ENCODE peak calls at places on chromosomes 11 and 22, in nine cellular contexts. One of them, this sample, is unnamed.

GRCh38 chr11:68839953-68840641 is 1.6 kb downstream of the CPT1A start:
- DNase-seq in HS-5: no peak
- DNase-seq in amygdala: no peak
- DNase-seq in mucosa of descending colon: peak; percentile 62
- DNase-seq in hippocampal formation: peak; percentile 20
- DNase-seq in left lobe of liver: no peak
- DNase-seq in aorta: no peak
- DNase-seq in GM23248: peak; percentile 53
- DNase-seq in activated T-cell treated with anti-CD3 and anti-CD28 coated beads, Interleukin-2, amount 50 U/mL, for 4 hours: no peak
- DNase-seq in this sample: no peak

GRCh38 chr22:21009638-21010425 is 5.1 kb upstream of the P2RX6 start:
- DNase-seq in HS-5: no peak
- DNase-seq in amygdala: no peak
- DNase-seq in mucosa of descending colon: peak; percentile 68
- DNase-seq in hippocampal formation: no peak
- DNase-seq in left lobe of liver: no peak
- DNase-seq in aorta: no peak
- DNase-seq in GM23248: peak; percentile 70
- DNase-seq in activated T-cell treated with anti-CD3 and anti-CD28 coated beads, Interleukin-2, amount 50 U/mL, for 4 hours: no peak
- DNase-seq in this sample: no peak

GRCh38 chr11:115660072-115660805 is 156.0 kb upstream of the CADM1 start:
- DNase-seq in HS-5: no peak
- DNase-seq in amygdala: no peak
- DNase-seq in mucosa of descending colon: no peak
- DNase-seq in hippocampal formation: no peak
- DNase-seq in left lobe of liver: no peak
- DNase-seq in aorta: no peak
- DNase-seq in GM23248: no peak
- DNase-seq in activated T-cell treated with anti-CD3 and anti-CD28 coated beads, Interleukin-2, amount 50 U/mL, for 4 hours: no peak
- DNase-seq in this sample: no peak

GRCh38 chr11:3169235-3169951 is 4.3 kb upstream of the OSBPL5 start:
- DNase-seq in HS-5: no peak
- DNase-seq in amygdala: no peak
- DNase-seq in mucosa of descending colon: no peak
- DNase-seq in hippocampal formation: no peak
- DNase-seq in left lobe of liver: no peak
- DNase-seq in aorta: peak; percentile 88
- DNase-seq in GM23248: peak; percentile 91
- DNase-seq in activated T-cell treated with anti-CD3 and anti-CD28 coated beads, Interleukin-2, amount 50 U/mL, for 4 hours: no peak
- DNase-seq in this sample: no peak

GRCh38 chr11:36594316-36594989 is at the start of gene IFTAP:
- DNase-seq in HS-5: peak; percentile 87
- DNase-seq in amygdala: peak; percentile 27
- DNase-seq in mucosa of descending colon: peak; percentile 63
- DNase-seq in hippocampal formation: peak; percentile 99
- DNase-seq in left lobe of liver: peak; percentile 65
- DNase-seq in aorta: peak; percentile 50
- DNase-seq in GM23248: peak; percentile 93
- DNase-seq in activated T-cell treated with anti-CD3 and anti-CD28 coated beads, Interleukin-2, amount 50 U/mL, for 4 hours: peak; percentile 5
- DNase-seq in this sample: peak; percentile 65

GRCh38 chr11:117316197-117316961 is at the start of gene BACE1:
- DNase-seq in HS-5: peak; percentile 60
- DNase-seq in amygdala: peak; percentile 70
- DNase-seq in mucosa of descending colon: peak; percentile 75
- DNase-seq in hippocampal formation: peak; percentile 89
- DNase-seq in left lobe of liver: peak; percentile 90
- DNase-seq in aorta: peak; percentile 94
- DNase-seq in GM23248: peak; percentile 89
- DNase-seq in activated T-cell treated with anti-CD3 and anti-CD28 coated beads, Interleukin-2, amount 50 U/mL, for 4 hours: no peak
- DNase-seq in this sample: no peak

GRCh38 chr11:32991898-32992297 is 23.8 kb upstream of the DEPDC7 start:
- DNase-seq in HS-5: no peak
- DNase-seq in amygdala: no peak
- DNase-seq in mucosa of descending colon: no peak
- DNase-seq in hippocampal formation: no peak
- DNase-seq in left lobe of liver: no peak
- DNase-seq in aorta: no peak
- DNase-seq in GM23248: no peak
- DNase-seq in activated T-cell treated with anti-CD3 and anti-CD28 coated beads, Interleukin-2, amount 50 U/mL, for 4 hours: no peak
- DNase-seq in this sample: no peak

GRCh38 chr11:134532921-134533421 is 120.9 kb upstream of the B3GAT1 start:
- DNase-seq in HS-5: no peak
- DNase-seq in amygdala: no peak
- DNase-seq in mucosa of descending colon: no peak
- DNase-seq in hippocampal formation: no peak
- DNase-seq in left lobe of liver: no peak
- DNase-seq in aorta: peak; percentile 73
- DNase-seq in GM23248: no peak
- DNase-seq in activated T-cell treated with anti-CD3 and anti-CD28 coated beads, Interleukin-2, amount 50 U/mL, for 4 hours: peak; percentile 0
- DNase-seq in this sample: no peak

GRCh38 chr11:1514349-1515061 is 27.9 kb upstream of the MOB2 start:
- DNase-seq in HS-5: no peak
- DNase-seq in amygdala: no peak
- DNase-seq in mucosa of descending colon: no peak
- DNase-seq in hippocampal formation: no peak
- DNase-seq in left lobe of liver: no peak
- DNase-seq in aorta: peak; percentile 77
- DNase-seq in GM23248: no peak
- DNase-seq in activated T-cell treated with anti-CD3 and anti-CD28 coated beads, Interleukin-2, amount 50 U/mL, for 4 hours: no peak
- DNase-seq in this sample: no peak

GRCh38 chr22:45101828-45102227 is 61.9 kb upstream of the NUP50 start:
- DNase-seq in HS-5: peak; percentile 13
- DNase-seq in amygdala: no peak
- DNase-seq in mucosa of descending colon: peak; percentile 55
- DNase-seq in hippocampal formation: peak; percentile 2
- DNase-seq in left lobe of liver: peak; percentile 56
- DNase-seq in aorta: peak; percentile 80
- DNase-seq in GM23248: peak; percentile 79
- DNase-seq in activated T-cell treated with anti-CD3 and anti-CD28 coated beads, Interleukin-2, amount 50 U/mL, for 4 hours: no peak
- DNase-seq in this sample: no peak

GRCh38 chr11:24516658-24517057 is 19.8 kb downstream of the LUZP2 start:
- DNase-seq in HS-5: no peak
- DNase-seq in amygdala: no peak
- DNase-seq in mucosa of descending colon: no peak
- DNase-seq in hippocampal formation: no peak
- DNase-seq in left lobe of liver: no peak
- DNase-seq in aorta: no peak
- DNase-seq in GM23248: no peak
- DNase-seq in activated T-cell treated with anti-CD3 and anti-CD28 coated beads, Interleukin-2, amount 50 U/mL, for 4 hours: no peak
- DNase-seq in this sample: no peak

GRCh38 chr11:71237853-71238252 is 14.5 kb downstream of the SHANK2 start:
- DNase-seq in HS-5: no peak
- DNase-seq in amygdala: no peak
- DNase-seq in mucosa of descending colon: no peak
- DNase-seq in hippocampal formation: no peak
- DNase-seq in left lobe of liver: peak; percentile 35
- DNase-seq in aorta: peak; percentile 20
- DNase-seq in GM23248: no peak
- DNase-seq in activated T-cell treated with anti-CD3 and anti-CD28 coated beads, Interleukin-2, amount 50 U/mL, for 4 hours: no peak
- DNase-seq in this sample: no peak

GRCh38 chr11:368414-369335 is 624 bp upstream of the B4GALNT4 start:
- DNase-seq in HS-5: no peak
- DNase-seq in amygdala: no peak
- DNase-seq in mucosa of descending colon: no peak
- DNase-seq in hippocampal formation: no peak
- DNase-seq in left lobe of liver: no peak
- DNase-seq in aorta: no peak
- DNase-seq in GM23248: peak; percentile 60
- DNase-seq in activated T-cell treated with anti-CD3 and anti-CD28 coated beads, Interleukin-2, amount 50 U/mL, for 4 hours: no peak
- DNase-seq in this sample: no peak

GRCh38 chr22:37036655-37037377 is 14.7 kb upstream of the KCTD17 start:
- DNase-seq in HS-5: no peak
- DNase-seq in amygdala: no peak
- DNase-seq in mucosa of descending colon: no peak
- DNase-seq in hippocampal formation: no peak
- DNase-seq in left lobe of liver: no peak
- DNase-seq in aorta: no peak
- DNase-seq in GM23248: no peak
- DNase-seq in activated T-cell treated with anti-CD3 and anti-CD28 coated beads, Interleukin-2, amount 50 U/mL, for 4 hours: no peak
- DNase-seq in this sample: no peak

GRCh38 chr11:44589301-44589700 is 23.8 kb downstream of the CD82 start:
- DNase-seq in HS-5: no peak
- DNase-seq in amygdala: no peak
- DNase-seq in mucosa of descending colon: no peak
- DNase-seq in hippocampal formation: no peak
- DNase-seq in left lobe of liver: no peak
- DNase-seq in aorta: no peak
- DNase-seq in GM23248: peak; percentile 90
- DNase-seq in activated T-cell treated with anti-CD3 and anti-CD28 coated beads, Interleukin-2, amount 50 U/mL, for 4 hours: no peak
- DNase-seq in this sample: peak; percentile 85

GRCh38 chr11:33770236-33770635 is 4.1 kb downstream of the FBXO3 start:
- DNase-seq in HS-5: no peak
- DNase-seq in amygdala: no peak
- DNase-seq in mucosa of descending colon: no peak
- DNase-seq in hippocampal formation: no peak
- DNase-seq in left lobe of liver: peak; percentile 51
- DNase-seq in aorta: no peak
- DNase-seq in GM23248: no peak
- DNase-seq in activated T-cell treated with anti-CD3 and anti-CD28 coated beads, Interleukin-2, amount 50 U/mL, for 4 hours: no peak
- DNase-seq in this sample: no peak

GRCh38 chr22:37232140-37232998 is 11.7 kb downstream of the RAC2 start:
- DNase-seq in HS-5: no peak
- DNase-seq in amygdala: no peak
- DNase-seq in mucosa of descending colon: no peak
- DNase-seq in hippocampal formation: no peak
- DNase-seq in left lobe of liver: no peak
- DNase-seq in aorta: peak; percentile 42
- DNase-seq in GM23248: no peak
- DNase-seq in activated T-cell treated with anti-CD3 and anti-CD28 coated beads, Interleukin-2, amount 50 U/mL, for 4 hours: no peak
- DNase-seq in this sample: no peak

GRCh38 chr11:35357893-35358292 is 61.5 kb downstream of the SLC1A2 start:
- DNase-seq in HS-5: peak; percentile 71
- DNase-seq in amygdala: no peak
- DNase-seq in mucosa of descending colon: no peak
- DNase-seq in hippocampal formation: no peak
- DNase-seq in left lobe of liver: no peak
- DNase-seq in aorta: no peak
- DNase-seq in GM23248: peak; percentile 37
- DNase-seq in activated T-cell treated with anti-CD3 and anti-CD28 coated beads, Interleukin-2, amount 50 U/mL, for 4 hours: no peak
- DNase-seq in this sample: no peak

GRCh38 chr22:37419916-37420655 is 7.2 kb downstream of the ELFN2 start:
- DNase-seq in HS-5: no peak
- DNase-seq in amygdala: no peak
- DNase-seq in mucosa of descending colon: no peak
- DNase-seq in hippocampal formation: no peak
- DNase-seq in left lobe of liver: no peak
- DNase-seq in aorta: no peak
- DNase-seq in GM23248: peak; percentile 41
- DNase-seq in activated T-cell treated with anti-CD3 and anti-CD28 coated beads, Interleukin-2, amount 50 U/mL, for 4 hours: no peak
- DNase-seq in this sample: no peak

GRCh38 chr11:134541951-134542350 is 129.9 kb upstream of the B3GAT1 start:
- DNase-seq in HS-5: no peak
- DNase-seq in amygdala: no peak
- DNase-seq in mucosa of descending colon: no peak
- DNase-seq in hippocampal formation: no peak
- DNase-seq in left lobe of liver: peak; percentile 4
- DNase-seq in aorta: no peak
- DNase-seq in GM23248: no peak
- DNase-seq in activated T-cell treated with anti-CD3 and anti-CD28 coated beads, Interleukin-2, amount 50 U/mL, for 4 hours: no peak
- DNase-seq in this sample: no peak